ENCODE peak calls at places on chromosomes 6 and 20, in eight cellular contexts. S is cardiac fibroblast, X is RPMI8226, D is BE2C, E is epithelial cell of esophagus, V is fibroblast of lung, U is T-helper 2 cell, J is Caco-2. G is an unnamed sample.

GRCh38 chr6:100220543-100220942 is 226.5 kb upstream of the MCHR2 start:
- DNase-seq in X (no peak), S (no peak), V (no peak), E (no peak), U (no peak), J (no peak), D (no peak), G (no peak)

GRCh38 chr6:134880487-134881190 is 69.3 kb downstream of the ALDH8A1 start:
- DNase-seq in S (no peak), X (no peak), D (no peak), V (no peak), U (no peak), J (no peak), E (no peak), G (no peak)

GRCh38 chr6:26158581-26159416 is 71.6 kb downstream of the HFE start:
- DNase-seq in S (peak), E (peak), U (peak), D (peak), V (peak), J (peak), X (peak), G (peak)

GRCh38 chr6:6998194-6998569 is 109.6 kb upstream of the RREB1 start:
- DNase-seq in D (no peak), S (no peak), J (no peak), V (no peak), X (no peak), U (no peak), E (no peak), G (no peak)

GRCh38 chr20:8287328-8287727 is 155.3 kb downstream of the PLCB1 start:
- DNase-seq in U (no peak), X (no peak), V (no peak), E (no peak), D (peak), S (no peak), J (no peak), G (no peak)

GRCh38 chr6:129863664-129864063 is 2.5 kb upstream of the TMEM244 start:
- DNase-seq in S (no peak), X (no peak), E (peak), J (no peak), D (no peak), V (peak), U (no peak), G (no peak)

GRCh38 chr20:2283706-2284423 is 11.9 kb upstream of the TGM3 start:
- DNase-seq in V (peak), S (no peak), D (no peak), X (no peak), E (peak), U (no peak), J (peak), G (no peak)

GRCh38 chr20:63980317-63980805 is 571 bp upstream of the PRPF6 start:
- DNase-seq in X (no peak), U (no peak), J (no peak), V (no peak), D (no peak), S (no peak), E (peak), G (no peak)

GRCh38 chr6:13635948-13636658 is 21.0 kb downstream of the NOL7 start:
- DNase-seq in D (no peak), X (no peak), V (no peak), J (no peak), E (peak), S (no peak), U (no peak), G (no peak)

GRCh38 chr20:15141880-15142279 is 804.5 kb upstream of the FLRT3 start:
- DNase-seq in X (no peak), J (peak), S (no peak), E (no peak), V (no peak), U (no peak), D (no peak), G (no peak)

GRCh38 chr20:38338849-38339520 is 7.3 kb upstream of the LBP start:
- DNase-seq in D (no peak), U (no peak), J (peak), E (peak), V (no peak), S (peak), X (no peak), G (no peak)

GRCh38 chr6:53282741-53283140 is 66.0 kb downstream of the ELOVL5 start:
- DNase-seq in X (no peak), V (no peak), S (no peak), J (no peak), E (no peak), U (no peak), D (no peak), G (no peak)

GRCh38 chr6:2237001-2237400 is 8.4 kb downstream of the GMDS start:
- DNase-seq in X (no peak), U (no peak), S (peak), D (no peak), E (peak), J (no peak), V (peak), G (no peak)

GRCh38 chr20:47551240-47551639 is 49.6 kb downstream of the NCOA3 start:
- DNase-seq in D (no peak), E (no peak), U (no peak), V (no peak), J (no peak), X (no peak), S (no peak), G (no peak)

GRCh38 chr6:166778776-166779175 is 151.7 kb upstream of the RPS6KA2 start:
- DNase-seq in J (no peak), D (no peak), V (no peak), E (no peak), U (no peak), X (no peak), S (no peak), G (no peak)

GRCh38 chr6:90347411-90347841 is 50.8 kb upstream of the BACH2 start:
- DNase-seq in U (no peak), D (no peak), V (no peak), S (no peak), J (no peak), E (peak), X (no peak), G (no peak)

GRCh38 chr6:25248100-25248499 is 31.1 kb upstream of the CARMIL1 start:
- DNase-seq in S (no peak), V (peak), D (no peak), E (peak), J (no peak), U (no peak), X (no peak), G (no peak)

GRCh38 chr6:30397697-30398096 is 52.7 kb downstream of the RPP21 start:
- DNase-seq in U (no peak), D (no peak), J (no peak), S (no peak), V (no peak), E (no peak), X (peak), G (peak)

GRCh38 chr20:16208443-16208842 is 364.8 kb downstream of the KIF16B start:
- DNase-seq in U (no peak), D (no peak), V (no peak), X (no peak), E (no peak), J (no peak), S (no peak), G (no peak)

GRCh38 chr6:6091608-6092002 is 84.9 kb upstream of the NRN1 start:
- DNase-seq in X (no peak), V (no peak), D (no peak), S (no peak), J (no peak), U (no peak), E (no peak), G (no peak)